ENCODE peak calls at places on chromosomes 12 and 14, in six cellular contexts. B, C, U, H, V and W are unnamed samples.

GRCh38 chr12:128449146-128449894 is 182.3 kb downstream of the TMEM132C start:
- DNase-seq in B (peak), C (no peak), U (no peak), H (no peak), V (no peak), W (no peak)

GRCh38 chr12:99383258-99383657 is 264.3 kb upstream of the GARIN6 start:
- DNase-seq in B (no peak), C (no peak), U (no peak), H (no peak), V (no peak), W (no peak)

GRCh38 chr14:23322568-23323517 is 1.6 kb downstream of the PABPN1 start:
- DNase-seq in B (no peak), C (no peak), U (no peak), H (no peak), V (no peak), W (no peak)

GRCh38 chr14:52494444-52494843 is 57.9 kb downstream of the TXNDC16 start:
- DNase-seq in B (peak), C (no peak), U (no peak), H (no peak), V (no peak), W (no peak)

GRCh38 chr12:133130808-133131128 is 341 bp downstream of the ZNF10 start:
- DNase-seq in B (no peak), C (peak), U (no peak), H (no peak), V (no peak), W (no peak)

GRCh38 chr14:32078030-32078793 is 1.1 kb downstream of the ARHGAP5 start:
- DNase-seq in B (peak), C (peak), U (peak), H (peak), V (no peak), W (peak)

GRCh38 chr12:50174971-50175715 is 8.0 kb upstream of the CERS5 start:
- DNase-seq in B (peak), C (no peak), U (peak), H (peak), V (no peak), W (peak)

GRCh38 chr12:108665608-108666202 is 32.0 kb upstream of the SELPLG start:
- DNase-seq in B (peak), C (no peak), U (no peak), H (peak), V (no peak), W (no peak)

GRCh38 chr14:101598571-101599233 is 37.4 kb downstream of the DIO3 start:
- DNase-seq in B (no peak), C (no peak), U (no peak), H (no peak), V (no peak), W (no peak)

GRCh38 chr14:102285106-102285505 is 19.9 kb downstream of the MOK start:
- DNase-seq in B (no peak), C (no peak), U (no peak), H (no peak), V (no peak), W (no peak)

GRCh38 chr12:124441443-124442190 is 125.8 kb downstream of the NCOR2 start:
- DNase-seq in B (no peak), C (no peak), U (no peak), H (peak), V (peak), W (no peak)

GRCh38 chr12:108616941-108617858 is 16.5 kb downstream of the SELPLG start:
- DNase-seq in B (peak), C (no peak), U (no peak), H (peak), V (no peak), W (peak)

GRCh38 chr12:12812163-12812562 is 983 bp upstream of the DDX47 start:
- DNase-seq in B (no peak), C (no peak), U (no peak), H (no peak), V (no peak), W (no peak)

GRCh38 chr14:78142994-78143393 is 27.2 kb upstream of the NRXN3 start:
- DNase-seq in B (no peak), C (no peak), U (no peak), H (no peak), V (no peak), W (no peak)

GRCh38 chr14:92577321-92577742 is 63.8 kb downstream of the RIN3 start:
- DNase-seq in B (no peak), C (no peak), U (no peak), H (no peak), V (no peak), W (no peak)

GRCh38 chr12:96048392-96048969 is 13.1 kb upstream of the LTA4H start:
- DNase-seq in B (peak), C (no peak), U (no peak), H (no peak), V (no peak), W (no peak)